ENCODE peak calls at places on chromosomes 11 and 22, in eight cellular contexts. N is non-pigmented ciliary epithelial cell, V is RPMI7951, X is AG04450, L is HS-5, R is GM13976, M is NCI-H460, D is lung. P is an unnamed sample.

GRCh38 chr11:118058311-118059230 is 18.3 kb upstream of the TMPRSS4 start:
- DNase-seq in N (no peak), V (no peak), X (no peak), D (no peak), R (no peak), L (no peak), M (no peak), P (no peak)

GRCh38 chr22:24834845-24835570 is 29.0 kb downstream of the SGSM1 start:
- DNase-seq in N (no peak), L (no peak), R (no peak), D (no peak), M (no peak), V (no peak), X (no peak), P (peak)

GRCh38 chr11:46588131-46588530 is 5.7 kb downstream of the AMBRA1 start:
- DNase-seq in X (peak), V (no peak), N (no peak), D (no peak), R (no peak), L (no peak), M (no peak), P (no peak)

GRCh38 chr11:120525285-120526085 is 13.9 kb downstream of the GRIK4 start:
- DNase-seq in V (no peak), L (no peak), X (no peak), D (no peak), M (no peak), N (no peak), R (no peak), P (no peak)

GRCh38 chr11:34632105-34632780 is 11.3 kb downstream of the EHF start:
- DNase-seq in L (no peak), D (no peak), N (no peak), R (no peak), M (no peak), V (no peak), X (no peak), P (no peak)

GRCh38 chr11:118415739-118416068 is 14.3 kb downstream of the ATP5MG start:
- DNase-seq in V (peak), X (peak), M (peak), N (peak), L (peak), R (no peak), D (no peak), P (peak)

GRCh38 chr22:49569286-49570031 is 258.2 kb downstream of the BRD1 start:
- DNase-seq in R (no peak), V (no peak), M (no peak), X (no peak), N (no peak), D (no peak), L (no peak), P (no peak)

GRCh38 chr11:120306519-120307242 is 18.4 kb upstream of the TLCD5 start:
- DNase-seq in M (peak), L (no peak), N (no peak), X (peak), V (peak), R (no peak), D (no peak), P (peak)

P was measured in fibroblast of mammary gland.